ENCODE peak calls at places on chromosomes 2 and 18, in ten cellular contexts. M, U, I, Y, B, W, C, Q, T and N are unnamed samples.

GRCh38 chr2:193537531-193537930 is 1342.8 kb upstream of the TMEFF2 start:
- DNase-seq in M (no peak), U (no peak), I (no peak), Y (no peak), B (no peak), W (no peak), C (no peak), Q (no peak), T (no peak), N (no peak)

GRCh38 chr2:215613265-215613664 is 177.4 kb upstream of the FN1 start:
- DNase-seq in M (no peak), U (no peak), I (no peak), Y (peak; percentile 76), B (no peak), W (no peak), C (no peak), Q (no peak), T (no peak), N (no peak)

GRCh38 chr2:100984892-100985307 is 17.2 kb upstream of the RPL31 start:
- DNase-seq in M (peak; percentile 66), U (peak; percentile 59), I (peak; percentile 78), Y (peak; percentile 69), B (peak; percentile 78), W (peak; percentile 80), C (peak; percentile 53), Q (peak; percentile 77), T (peak; percentile 81), N (peak; percentile 83)

GRCh38 chr2:71882949-71883472 is 264.7 kb downstream of the CYP26B1 start:
- DNase-seq in M (no peak), U (peak; percentile 65), I (peak; percentile 43), Y (peak; percentile 78), B (peak; percentile 95), W (peak; percentile 46), C (peak; percentile 81), Q (peak; percentile 51), T (peak; percentile 96), N (peak; percentile 54)

GRCh38 chr18:845152-845819 is 33.2 kb upstream of the YES1 start:
- DNase-seq in M (no peak), U (peak; percentile 23), I (peak; percentile 96), Y (peak; percentile 63), B (no peak), W (no peak), C (no peak), Q (no peak), T (no peak), N (no peak)

GRCh38 chr18:6109743-6110142 is 214.4 kb upstream of the TMEM200C start:
- DNase-seq in M (no peak), U (no peak), I (no peak), Y (no peak), B (peak; percentile 83), W (no peak), C (no peak), Q (no peak), T (no peak), N (no peak)

GRCh38 chr2:217818293-217818850 is 184.4 kb downstream of the TNS1 start:
- DNase-seq in M (no peak), U (no peak), I (no peak), Y (no peak), B (no peak), W (no peak), C (no peak), Q (no peak), T (no peak), N (no peak)

GRCh38 chr2:3667151-3667631 is 9.2 kb downstream of the ALLC start:
- DNase-seq in M (no peak), U (no peak), I (no peak), Y (peak; percentile 92), B (no peak), W (no peak), C (no peak), Q (no peak), T (no peak), N (no peak)

GRCh38 chr2:85754313-85755095 is 713 bp downstream of the ATOH8 start:
- DNase-seq in M (no peak), U (no peak), I (no peak), Y (peak; percentile 39), B (peak; percentile 28), W (peak; percentile 46), C (no peak), Q (peak; percentile 32), T (peak; percentile 39), N (peak; percentile 51)

GRCh38 chr2:101991731-101992145 is at the start of gene IL1R2:
- DNase-seq in M (no peak), U (no peak), I (no peak), Y (no peak), B (peak; percentile 43), W (peak; percentile 49), C (no peak), Q (peak; percentile 81), T (peak; percentile 64), N (no peak)

GRCh38 chr2:196915512-196916189 is 10.9 kb downstream of the PGAP1 start:
- DNase-seq in M (no peak), U (no peak), I (no peak), Y (no peak), B (no peak), W (no peak), C (no peak), Q (peak; percentile 47), T (no peak), N (no peak)

GRCh38 chr18:36736094-36736493 is 92.7 kb downstream of the TPGS2 start:
- DNase-seq in M (no peak), U (no peak), I (no peak), Y (no peak), B (no peak), W (no peak), C (no peak), Q (no peak), T (no peak), N (no peak)

GRCh38 chr18:45686892-45687611 is 36.9 kb upstream of the SLC14A1 start:
- DNase-seq in M (no peak), U (no peak), I (no peak), Y (no peak), B (no peak), W (no peak), C (no peak), Q (peak; percentile 32), T (peak; percentile 98), N (no peak)
- TF ChIP-seq POLR2A in M (no peak), U (no peak), I (no peak), Y (no peak), B (no peak), W (no peak), C (no peak), Q (no peak), T (peak; percentile 9), N (no peak)

DNA sequence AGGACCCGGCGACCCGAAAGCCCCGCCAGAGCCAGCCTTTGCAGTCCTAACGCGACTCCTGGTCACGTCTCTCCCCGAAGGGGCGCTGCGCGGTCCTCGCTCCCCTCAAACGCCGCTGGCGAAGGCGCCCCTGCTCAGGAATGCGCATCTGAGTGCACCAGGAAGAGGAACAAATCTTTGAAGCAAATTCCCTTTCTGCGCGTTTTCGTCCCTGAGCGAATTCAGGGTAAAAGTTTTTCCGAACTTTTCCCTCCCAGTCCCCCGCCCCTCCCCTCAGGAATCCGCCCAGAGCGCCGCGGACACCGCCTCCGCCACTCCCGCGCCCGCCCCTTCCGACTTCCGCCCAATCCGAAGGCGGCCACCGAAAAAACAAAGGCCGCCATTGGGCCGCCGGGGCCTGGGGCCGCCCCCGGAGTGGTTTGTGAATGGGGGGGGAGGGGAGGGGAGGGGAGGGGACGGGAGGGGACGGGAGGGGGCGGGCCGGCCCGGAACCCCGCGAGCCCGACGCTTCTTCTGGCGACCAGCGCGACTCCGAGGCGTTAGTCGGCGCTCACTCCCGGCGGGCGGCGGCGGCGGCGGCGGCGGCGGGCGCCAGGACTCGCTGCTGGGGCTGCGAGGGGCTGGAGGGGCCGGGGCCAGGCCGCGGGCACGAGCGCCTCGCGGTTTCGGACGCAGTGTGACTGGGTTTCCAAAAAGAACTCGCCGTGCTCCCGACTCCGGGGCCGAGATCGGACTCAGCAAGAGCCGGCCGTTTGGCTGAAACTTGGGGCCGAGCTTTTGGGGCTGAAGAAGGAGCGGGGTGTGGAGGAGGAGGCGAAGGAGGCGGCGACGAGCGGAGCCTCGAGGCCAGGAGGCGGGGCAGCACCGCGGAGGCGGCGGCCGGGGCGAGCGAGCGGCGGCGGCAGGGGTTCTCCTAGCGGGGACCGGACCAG is at the start of gene FZD7:
- DNase-seq in M (peak; percentile 93), U (peak; percentile 83), I (peak; percentile 71), Y (peak; percentile 92), B (peak; percentile 95), W (peak; percentile 91), C (peak; percentile 88), Q (peak; percentile 94), T (peak; percentile 96), N (peak; percentile 93)
- TF ChIP-seq POLR2A in M (no peak), U (peak; percentile 46), I (no peak), Y (peak; percentile 73), B (peak; percentile 77), W (no peak), C (peak; percentile 25), Q (peak; percentile 29), T (peak; percentile 37), N (peak; percentile 84)

DNA sequence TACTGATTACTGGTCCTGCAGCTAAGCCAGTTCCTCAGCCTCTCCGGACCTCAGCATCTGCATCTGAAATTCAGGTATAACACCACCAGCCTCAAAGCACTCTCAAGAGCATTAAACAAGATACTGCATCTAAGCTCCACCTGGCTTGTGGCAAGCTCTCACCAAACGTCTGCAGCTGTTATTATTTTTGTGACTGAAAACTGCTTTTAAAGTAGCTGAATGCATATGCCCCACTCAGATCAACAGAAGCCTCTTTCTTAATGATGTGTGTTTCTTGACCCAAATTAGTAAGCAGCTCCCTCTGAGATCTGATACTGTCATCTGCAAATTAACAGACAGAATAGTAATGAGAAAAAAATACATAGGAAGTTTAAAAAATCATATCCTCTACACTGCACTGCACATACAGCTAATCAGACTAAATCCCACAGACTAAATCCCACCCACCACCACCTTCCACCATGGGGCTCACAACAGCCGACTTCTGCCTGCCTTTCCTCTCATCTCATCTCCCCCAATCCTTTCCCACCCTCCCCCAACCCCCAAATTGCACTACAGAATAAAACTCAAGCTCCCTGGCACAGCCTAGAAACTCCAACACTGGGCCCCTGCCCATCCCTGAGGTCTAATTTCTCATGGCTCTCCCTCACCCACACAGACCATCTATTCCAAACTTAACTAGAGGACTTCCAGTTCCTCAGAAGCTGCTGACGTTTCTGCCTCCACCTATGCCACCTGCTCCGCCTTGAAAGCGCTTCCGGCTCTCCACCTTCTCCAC is 52.9 kb downstream of the TMEM163 start:
- DNase-seq in M (no peak), U (no peak), I (no peak), Y (no peak), B (no peak), W (no peak), C (no peak), Q (no peak), T (no peak), N (no peak)
- TF ChIP-seq POLR2A in M (no peak), U (no peak), I (no peak), Y (no peak), B (no peak), W (no peak), C (no peak), Q (no peak), T (no peak), N (no peak)

DNA sequence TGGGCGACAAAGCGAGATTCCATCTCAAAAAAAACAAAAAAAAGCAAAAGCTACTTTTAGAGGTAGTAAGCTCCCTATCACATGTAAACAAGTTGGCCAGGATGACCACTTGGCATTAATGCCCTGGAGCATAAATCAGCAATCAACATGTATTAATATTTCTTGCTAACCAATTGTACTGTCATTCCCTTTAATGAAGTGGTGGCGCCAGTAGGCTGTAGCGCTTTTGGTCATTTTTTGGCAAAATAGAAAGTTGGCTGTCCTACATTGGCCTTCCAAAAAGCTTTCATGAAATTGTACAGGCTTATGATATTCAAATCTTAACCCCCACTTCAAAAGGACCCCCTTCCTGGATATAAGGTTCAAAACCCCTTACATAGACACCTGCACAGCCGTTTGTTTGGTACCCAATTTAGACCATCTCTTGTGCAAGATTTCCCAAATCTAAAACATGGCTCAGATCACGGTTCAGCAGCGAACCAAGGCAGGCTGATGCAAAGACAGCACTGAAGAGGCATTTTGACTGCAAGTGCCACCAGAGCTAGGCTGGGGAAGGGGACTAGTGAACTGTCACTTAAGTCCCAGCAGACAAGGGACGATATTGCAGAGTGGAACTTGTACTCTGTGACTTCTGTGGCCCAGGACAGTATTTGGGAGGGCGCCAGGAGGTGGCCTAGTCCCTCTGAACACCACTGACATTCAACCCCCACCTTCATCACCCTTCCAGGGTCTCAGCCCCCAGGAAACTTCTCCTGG is 31.9 kb downstream of the SMAD7 start:
- DNase-seq in M (no peak), U (no peak), I (no peak), Y (no peak), B (no peak), W (no peak), C (no peak), Q (no peak), T (no peak), N (peak; percentile 13)
- TF ChIP-seq POLR2A in M (no peak), U (no peak), I (no peak), Y (no peak), B (no peak), W (no peak), C (no peak), Q (no peak), T (no peak), N (no peak)